ENCODE peak calls at places on chromosomes 6 and 20, in four cellular contexts. L is SK-N-SH, P is H1, D is K562. Q is an unnamed sample.

GRCh38 chr20:1866834-1867233 is 28.4 kb upstream of the SIRPA start:
- DNase-seq in P (no peak), D (no peak), L (no peak), Q (no peak)

GRCh38 chr20:17759449-17759848 is 59.7 kb downstream of the BANF2 start:
- DNase-seq in D (no peak), L (no peak), P (no peak), Q (no peak)

GRCh38 chr6:44642870-44643522 is 255.5 kb downstream of the CDC5L start:
- DNase-seq in D (peak), L (no peak), P (no peak), Q (no peak)

GRCh38 chr20:50765674-50766073 is 29.2 kb upstream of the BCAS4 start:
- DNase-seq in D (no peak), L (no peak), P (no peak), Q (no peak)

GRCh38 chr6:151160869-151161268 is 78.9 kb upstream of the AKAP12 start:
- DNase-seq in D (no peak), P (no peak), L (no peak), Q (no peak)

GRCh38 chr20:50467618-50468373 is 42.4 kb upstream of the PTPN1 start:
- DNase-seq in D (peak), P (no peak), L (peak), Q (peak)

GRCh38 chr6:32984639-32985389 is 16.4 kb downstream of the BRD2 start:
- DNase-seq in D (peak), L (peak), P (peak), Q (peak)

GRCh38 chr6:2020909-2021308 is 224.5 kb downstream of the GMDS start:
- DNase-seq in P (no peak), D (no peak), L (no peak), Q (no peak)

GRCh38 chr20:50193851-50194830 is 3.5 kb downstream of the CEBPB start:
- DNase-seq in D (no peak), P (no peak), L (no peak), Q (no peak)

GRCh38 chr20:43863821-43864544 is 50.7 kb upstream of the TOX2 start:
- DNase-seq in P (no peak), D (no peak), L (no peak), Q (no peak)

GRCh38 chr6:51350308-51350904 is 531.7 kb downstream of the TFAP2B start:
- DNase-seq in P (no peak), L (no peak), D (peak), Q (no peak)

GRCh38 chr6:121794630-121795029 is 359.2 kb downstream of the GJA1 start:
- DNase-seq in D (no peak), L (no peak), P (no peak), Q (no peak)

GRCh38 chr6:42960243-42961019 is at the start of gene GNMT:
- DNase-seq in P (peak), L (peak), D (no peak), Q (peak)

GRCh38 chr20:19589731-19590362 is 168.2 kb upstream of the RIN2 start:
- DNase-seq in P (no peak), D (no peak), L (no peak), Q (no peak)

GRCh38 chr6:110039996-110040383 is 61.9 kb downstream of the GPR6 start:
- DNase-seq in D (peak), L (no peak), P (peak), Q (peak)

GRCh38 chr6:119174879-119175817 is 96.7 kb upstream of the FAM184A start:
- DNase-seq in L (no peak), P (no peak), D (no peak), Q (no peak)

GRCh38 chr6:87274660-87275273 is 47.6 kb upstream of the SMIM8 start:
- DNase-seq in L (no peak), D (no peak), P (no peak), Q (no peak)

GRCh38 chr6:146027586-146028249 is 1.1 kb upstream of the GRM1 start:
- DNase-seq in D (no peak), P (peak), L (peak), Q (peak)

GRCh38 chr6:44049989-44050871 is 77.0 kb downstream of the MRPL14 start:
- DNase-seq in P (no peak), L (no peak), D (no peak), Q (no peak)

GRCh38 chr20:48841861-48842529 is 14.2 kb upstream of the PREX1 start:
- DNase-seq in P (no peak), D (peak), L (no peak), Q (no peak)

GRCh38 chr6:137389150-137389664 is 105.0 kb downstream of the OLIG3 start:
- DNase-seq in D (peak), L (no peak), P (no peak), Q (no peak)

GRCh38 chr6:137911675-137912158 is 44.7 kb downstream of the TNFAIP3 start:
- DNase-seq in P (no peak), D (no peak), L (no peak), Q (no peak)

GRCh38 chr20:17617212-17617867 is 47.5 kb downstream of the DSTN start:
- DNase-seq in L (peak), P (peak), D (peak), Q (peak)

GRCh38 chr6:139846538-139847321 is 472.3 kb upstream of the CITED2 start:
- DNase-seq in P (no peak), L (no peak), D (no peak), Q (peak)

GRCh38 chr20:58550661-58551060 is 35.5 kb upstream of the APCDD1L start:
- DNase-seq in L (peak), D (peak), P (peak), Q (no peak)

GRCh38 chr20:3797592-3798404 is 1.7 kb downstream of the CDC25B start:
- DNase-seq in D (peak), L (peak), P (no peak), Q (no peak)

GRCh38 chr6:15948930-15949900 is 179.7 kb upstream of the MYLIP start:
- DNase-seq in P (no peak), D (peak), L (peak), Q (no peak)

GRCh38 chr6:14068133-14068532 is 49.4 kb upstream of the CD83 start:
- DNase-seq in D (no peak), P (no peak), L (no peak), Q (no peak)

GRCh38 chr20:45971425-45971674 is 653 bp downstream of the ZNF335 start:
- DNase-seq in L (no peak), D (no peak), P (no peak), Q (no peak)

GRCh38 chr6:14399635-14400034 is 282.1 kb downstream of the CD83 start:
- DNase-seq in D (no peak), L (no peak), P (no peak), Q (no peak)

GRCh38 chr6:139436521-139437348 is 62.3 kb upstream of the CITED2 start:
- DNase-seq in P (no peak), L (no peak), D (no peak), Q (no peak)

GRCh38 chr6:101728388-101728787 is 334.9 kb downstream of the GRIK2 start:
- DNase-seq in P (no peak), D (no peak), L (no peak), Q (no peak)

GRCh38 chr6:101730954-101731353 is 337.4 kb downstream of the GRIK2 start:
- DNase-seq in P (no peak), D (no peak), L (no peak), Q (no peak)
- TF ChIP-seq TEAD4 in P (no peak), D (no peak), L (no peak), Q (no peak)

GRCh38 chr6:11822346-11822745 is 43.7 kb upstream of the ADTRP start:
- DNase-seq in D (no peak), P (no peak), L (no peak), Q (no peak)

GRCh38 chr6:11828185-11828897 is 49.7 kb upstream of the ADTRP start:
- DNase-seq in D (no peak), P (no peak), L (no peak), Q (no peak)

GRCh38 chr6:11826779-11827178 is 48.2 kb upstream of the ADTRP start:
- DNase-seq in D (no peak), P (no peak), L (no peak), Q (no peak)

GRCh38 chr6:11830105-11830504 is 51.5 kb upstream of the ADTRP start:
- DNase-seq in P (no peak), D (peak), L (no peak), Q (no peak)

GRCh38 chr6:11824986-11825385 is 46.4 kb upstream of the ADTRP start:
- DNase-seq in P (no peak), L (no peak), D (no peak), Q (no peak)
- TF ChIP-seq TEAD4 in P (no peak), L (no peak), D (no peak), Q (no peak)

DNA sequence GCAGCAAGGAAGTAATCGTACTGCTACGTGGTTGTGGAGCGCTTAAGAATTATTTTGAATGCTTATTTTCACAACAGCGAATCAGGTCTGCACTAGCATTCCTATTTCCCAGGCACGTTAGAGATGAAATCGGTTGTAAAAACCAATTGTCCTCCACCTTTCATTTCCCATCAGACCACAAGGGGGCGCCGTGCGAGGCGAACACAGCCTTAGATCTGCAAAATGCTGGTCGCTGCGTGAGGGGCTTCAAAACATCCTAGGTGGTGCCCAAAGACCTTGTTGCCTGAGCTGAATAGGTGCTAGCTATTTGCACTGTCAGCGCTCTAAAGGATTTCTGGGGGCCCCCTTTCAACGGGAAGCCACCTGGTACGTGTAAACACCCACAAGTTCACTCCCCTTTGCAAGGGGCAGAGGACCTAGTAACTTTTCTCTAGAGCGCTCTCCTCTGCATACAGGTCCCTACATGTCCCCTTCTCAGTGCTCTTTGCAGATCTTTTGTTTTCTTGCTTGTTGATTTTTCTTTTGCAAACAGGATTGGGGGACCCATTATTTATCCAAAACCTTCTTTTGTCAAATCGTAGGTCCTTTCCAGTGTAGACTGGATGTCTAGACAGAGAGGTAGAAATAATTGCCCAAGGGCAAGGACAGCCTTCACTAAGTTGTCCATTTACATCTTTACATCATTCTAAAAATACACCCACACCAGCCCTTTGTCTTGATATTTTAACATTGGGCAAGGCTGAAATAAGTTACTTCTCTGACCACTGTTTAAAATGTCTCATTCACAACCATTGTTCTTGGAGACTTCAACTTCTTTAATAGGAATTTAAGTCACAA is 59.7 kb downstream of the NEDD9 start:
- DNase-seq in D (peak), P (peak), L (peak), Q (peak)
- TF ChIP-seq TEAD4 in D (no peak), P (no peak), L (no peak), Q (no peak)

GRCh38 chr6:157909282-157909664 is 72.4 kb upstream of the SYNJ2 start:
- DNase-seq in L (no peak), D (no peak), P (no peak), Q (no peak)
- TF ChIP-seq TEAD4 in L (no peak), D (no peak), P (no peak), Q (no peak)

GRCh38 chr6:116084284-116084683 is 16.4 kb upstream of the NT5DC1 start:
- DNase-seq in D (no peak), P (no peak), L (no peak), Q (no peak)
- TF ChIP-seq TEAD4 in D (no peak), P (no peak), L (no peak), Q (no peak)

GRCh38 chr20:40254023-40254772 is 434.8 kb downstream of the MAFB start:
- DNase-seq in D (no peak), L (no peak), P (no peak), Q (no peak)

GRCh38 chr20:40245829-40246228 is 443.2 kb downstream of the MAFB start:
- DNase-seq in D (no peak), P (no peak), L (no peak), Q (no peak)

GRCh38 chr20:40251284-40251932 is 437.6 kb downstream of the MAFB start:
- DNase-seq in D (peak), P (peak), L (peak), Q (peak)

GRCh38 chr20:40255368-40255767 is 433.7 kb downstream of the MAFB start:
- DNase-seq in P (no peak), D (no peak), L (no peak), Q (no peak)

DNA sequence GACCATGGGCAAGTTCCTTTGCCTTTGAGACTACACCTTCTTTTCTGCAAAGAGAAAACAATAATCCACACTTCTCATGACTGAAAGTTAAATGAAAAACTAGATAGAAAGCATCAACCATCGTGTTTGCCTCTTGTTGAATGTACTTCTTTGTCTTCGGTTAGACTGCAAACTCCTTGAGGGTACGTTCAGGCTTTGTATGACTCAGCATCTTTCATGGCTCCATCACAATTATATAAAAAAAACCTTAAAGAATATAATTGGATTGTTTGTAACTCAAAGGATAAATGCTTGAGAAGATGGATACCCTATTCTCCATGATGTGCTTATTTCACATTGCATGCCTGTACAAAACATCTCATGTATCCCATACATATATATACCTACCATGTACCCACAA is 439.2 kb downstream of the MAFB start:
- DNase-seq in D (no peak), L (no peak), P (no peak), Q (no peak)
- TF ChIP-seq TEAD4 in D (no peak), L (no peak), P (no peak), Q (no peak)

DNA sequence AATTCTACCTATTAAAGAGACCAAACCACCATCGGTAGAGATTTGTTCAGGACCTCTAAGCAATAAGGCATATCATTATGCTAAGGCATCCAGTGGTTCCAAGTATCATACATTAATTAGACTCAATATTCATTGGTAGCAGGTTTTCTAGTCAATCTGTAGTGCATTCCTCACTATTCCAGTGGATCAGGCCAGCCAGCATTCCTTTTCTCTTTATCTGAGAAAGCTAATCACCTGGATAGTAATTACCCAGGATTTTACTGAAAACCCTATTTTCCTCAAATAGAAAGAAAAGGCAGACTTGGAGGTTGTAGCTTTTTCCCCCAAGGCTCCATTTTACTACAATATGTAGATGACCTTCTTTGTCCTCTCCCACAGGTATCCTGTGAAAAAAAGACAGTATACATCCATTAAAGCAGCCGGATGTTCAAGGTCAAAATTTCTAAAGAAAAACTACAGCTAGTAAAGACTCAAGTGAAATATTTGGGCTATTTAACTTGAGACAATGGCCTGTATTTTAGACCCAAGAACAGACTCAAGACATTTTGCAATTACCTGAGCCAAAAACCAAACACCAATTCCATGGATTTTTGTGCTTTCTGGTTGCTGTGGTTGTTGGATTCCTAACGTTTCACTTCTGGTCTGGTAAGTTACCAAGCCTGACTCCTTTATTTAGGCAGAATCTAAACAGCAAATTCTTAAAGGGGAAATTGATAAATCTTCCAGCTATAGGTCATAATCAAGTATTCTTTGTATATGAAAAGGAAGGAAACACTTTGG is 149.1 kb upstream of the MOCS1 start:
- DNase-seq in L (no peak), P (no peak), D (no peak), Q (no peak)
- TF ChIP-seq TEAD4 in L (no peak), P (no peak), D (no peak), Q (no peak)

DNA sequence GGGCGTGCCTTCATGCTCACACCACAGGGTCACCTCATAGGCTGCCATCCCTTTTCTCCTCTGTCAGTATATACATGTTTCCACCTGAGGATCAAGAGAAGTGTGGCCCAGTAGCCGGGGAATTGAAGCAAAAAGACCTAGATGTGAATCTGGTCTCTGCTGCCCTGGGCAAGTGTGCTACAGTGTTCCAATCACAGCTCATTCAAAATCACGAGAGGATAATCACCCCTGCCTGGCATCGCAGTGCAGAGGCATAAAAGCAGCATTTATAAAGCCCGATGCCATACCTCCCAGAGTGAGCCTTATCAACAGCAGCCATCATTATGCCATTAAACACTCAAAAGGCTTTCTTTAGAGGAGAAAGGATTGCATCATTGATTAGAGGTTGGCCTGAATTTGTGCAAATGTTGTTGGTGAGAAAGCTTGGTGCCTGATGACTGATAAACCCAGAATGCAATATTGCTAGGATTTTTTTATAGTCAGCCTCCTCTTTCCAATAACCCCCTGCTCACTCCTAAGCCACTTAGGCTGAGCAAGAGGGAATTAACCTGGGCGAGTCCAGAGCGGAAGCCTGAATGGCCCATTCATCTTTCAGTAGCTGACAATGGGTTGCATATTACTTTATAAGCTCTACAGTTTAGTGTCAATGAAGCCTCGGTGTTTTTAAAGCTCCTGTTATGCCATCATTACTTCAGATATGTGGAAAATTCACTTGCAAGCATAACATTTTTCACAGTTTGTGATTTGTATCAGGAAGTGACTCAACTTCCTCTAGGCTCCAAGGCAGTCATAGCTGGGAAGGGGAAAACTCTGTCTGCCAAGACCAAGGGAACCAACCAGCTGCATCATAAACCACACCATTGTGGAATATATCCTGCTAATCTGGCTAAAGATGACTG is 92.5 kb upstream of the NXT1 start:
- DNase-seq in P (peak), D (no peak), L (peak), Q (no peak)
- TF ChIP-seq TEAD4 in P (no peak), D (no peak), L (no peak), Q (no peak)

GRCh38 chr6:125312478-125312877 is 10.7 kb upstream of the HDDC2 start:
- DNase-seq in P (no peak), D (no peak), L (no peak), Q (no peak)
- TF ChIP-seq TEAD4 in P (no peak), D (no peak), L (no peak), Q (no peak)

Q was measured in WTC11.